ENCODE peak calls at places on chromosomes 3 and 15, in seven cellular contexts. One of them, this sample, is unnamed.

GRCh38 chr3:60025071-60026055 is 975.5 kb upstream of the CFAP20DC start:
- DNase-seq in body of pancreas: no peak
- DNase-seq in MCF 10A: no peak
- DNase-seq in anterior cingulate cortex: no peak
- DNase-seq in RWPE2: no peak
- DNase-seq in H1: no peak
- DNase-seq in ELF-1: no peak
- DNase-seq in this sample: no peak

GRCh38 chr3:21466491-21466890 is 284.5 kb downstream of the ZNF385D start:
- DNase-seq in body of pancreas: no peak
- DNase-seq in MCF 10A: no peak
- DNase-seq in anterior cingulate cortex: no peak
- DNase-seq in RWPE2: no peak
- DNase-seq in H1: no peak
- DNase-seq in ELF-1: no peak
- DNase-seq in this sample: no peak

GRCh38 chr3:58105196-58105595 is 97.0 kb downstream of the FLNB start:
- DNase-seq in body of pancreas: no peak
- DNase-seq in MCF 10A: no peak
- DNase-seq in anterior cingulate cortex: no peak
- DNase-seq in RWPE2: no peak
- DNase-seq in H1: no peak
- DNase-seq in ELF-1: no peak
- DNase-seq in this sample: no peak

GRCh38 chr3:108006077-108006675 is 84.7 kb downstream of the CD47 start:
- DNase-seq in body of pancreas: peak
- DNase-seq in MCF 10A: peak
- DNase-seq in anterior cingulate cortex: no peak
- DNase-seq in RWPE2: peak
- DNase-seq in H1: no peak
- DNase-seq in ELF-1: peak
- DNase-seq in this sample: no peak

GRCh38 chr15:81338422-81339007 is 14.6 kb upstream of the STARD5 start:
- DNase-seq in body of pancreas: peak
- DNase-seq in MCF 10A: peak
- DNase-seq in anterior cingulate cortex: no peak
- DNase-seq in RWPE2: no peak
- DNase-seq in H1: no peak
- DNase-seq in ELF-1: no peak
- DNase-seq in this sample: no peak

GRCh38 chr3:124695369-124695768 is 34.9 kb upstream of the UMPS start:
- DNase-seq in body of pancreas: no peak
- DNase-seq in MCF 10A: no peak
- DNase-seq in anterior cingulate cortex: no peak
- DNase-seq in RWPE2: no peak
- DNase-seq in H1: no peak
- DNase-seq in ELF-1: no peak
- DNase-seq in this sample: no peak

GRCh38 chr15:72118400-72118978 is at the start of gene SENP8:
- DNase-seq in body of pancreas: no peak
- DNase-seq in MCF 10A: no peak
- DNase-seq in anterior cingulate cortex: no peak
- DNase-seq in RWPE2: no peak
- DNase-seq in H1: no peak
- DNase-seq in ELF-1: no peak
- DNase-seq in this sample: peak

GRCh38 chr15:52040167-52040900 is 21.3 kb downstream of the MAPK6 start:
- DNase-seq in body of pancreas: peak
- DNase-seq in MCF 10A: no peak
- DNase-seq in anterior cingulate cortex: no peak
- DNase-seq in RWPE2: no peak
- DNase-seq in H1: no peak
- DNase-seq in ELF-1: no peak
- DNase-seq in this sample: no peak

GRCh38 chr3:114623420-114624046 is 329.7 kb downstream of the TIGIT start:
- DNase-seq in body of pancreas: no peak
- DNase-seq in MCF 10A: no peak
- DNase-seq in anterior cingulate cortex: no peak
- DNase-seq in RWPE2: no peak
- DNase-seq in H1: no peak
- DNase-seq in ELF-1: no peak
- DNase-seq in this sample: no peak

GRCh38 chr3:37926611-37927010 is 64.0 kb upstream of the VILL start:
- DNase-seq in body of pancreas: no peak
- DNase-seq in MCF 10A: no peak
- DNase-seq in anterior cingulate cortex: no peak
- DNase-seq in RWPE2: no peak
- DNase-seq in H1: no peak
- DNase-seq in ELF-1: no peak
- DNase-seq in this sample: no peak